ENCODE peak calls at places on chromosomes 11 and 22, in eight cellular contexts. J is NCI-H2081; S is RCC 7860; K is AG08395; W is T-cell; O is activated naive CD8-positive, alpha-beta T cell treated with anti-CD3 and anti-CD28 coated beads, Interleukin-2, amount 50 U/mL, for 24 hours; V is T-helper 9 cell; C is AG04450. P is an unnamed sample.

GRCh38 chr22:44405661-44406060 is 92.4 kb downstream of the RTL6 start:
- DNase-seq in J (no peak), S (no peak), K (no peak), W (no peak), O (no peak), V (no peak), C (no peak), P (no peak)

GRCh38 chr22:47297261-47298016 is 535.0 kb downstream of the TBC1D22A start:
- DNase-seq in J (no peak), S (no peak), K (no peak), W (no peak), O (no peak), V (no peak), C (no peak), P (peak; percentile 44)

GRCh38 chr11:2590951-2591754 is 108.6 kb downstream of the KCNQ1OT1 start:
- DNase-seq in J (no peak), S (no peak), K (no peak), W (no peak), O (no peak), V (no peak), C (no peak), P (no peak)

GRCh38 chr11:109964487-109964886 is 128.7 kb upstream of the ZC3H12C start:
- DNase-seq in J (no peak), S (no peak), K (no peak), W (no peak), O (no peak), V (no peak), C (no peak), P (no peak)

GRCh38 chr11:93005239-93005638 is 35.8 kb downstream of the MTNR1B start:
- DNase-seq in J (no peak), S (no peak), K (no peak), W (no peak), O (no peak), V (no peak), C (peak; percentile 68), P (no peak)

GRCh38 chr11:83044958-83045712 is 26.6 kb downstream of the RAB30 start:
- DNase-seq in J (peak; percentile 77), S (peak; percentile 54), K (peak; percentile 58), W (no peak), O (no peak), V (no peak), C (peak; percentile 64), P (no peak)

GRCh38 chr22:20154602-20155183 is 3.8 kb upstream of the CCDC188 start:
- DNase-seq in J (peak; percentile 25), S (no peak), K (no peak), W (no peak), O (no peak), V (no peak), C (no peak), P (no peak)

GRCh38 chr11:67027943-67028542 is 5.1 kb downstream of the SYT12 start:
- DNase-seq in J (no peak), S (no peak), K (no peak), W (no peak), O (no peak), V (no peak), C (no peak), P (no peak)

GRCh38 chr22:49925525-49926128 is 7.2 kb downstream of the CRELD2 start:
- DNase-seq in J (no peak), S (no peak), K (no peak), W (peak; percentile 84), O (peak; percentile 67), V (peak; percentile 67), C (no peak), P (no peak)

GRCh38 chr11:93268287-93269040 is 62.1 kb upstream of the DEUP1 start:
- DNase-seq in J (no peak), S (no peak), K (no peak), W (no peak), O (no peak), V (no peak), C (no peak), P (no peak)

P was measured in right atrium auricular region.